ENCODE peak calls at places on chromosomes 7 and 10, in ten cellular contexts. Y, I, A, F, E, P, C, T, O and J are unnamed samples. For H3K27me3, the result is how much of the 10 kb centered on the place peaks cover.

GRCh38 chr10:95303535-95303934 is 12.7 kb upstream of the PDLIM1 start:
- DNase-seq in Y (peak), I (no peak), A (no peak), F (no peak), E (no peak), P (no peak), C (no peak), T (no peak), O (no peak), J (no peak)

GRCh38 chr10:47165711-47166404 is 134.1 kb upstream of the GDF10 start:
- DNase-seq in Y (no peak), I (peak), A (no peak), F (peak), E (peak), P (no peak), C (no peak), T (peak), O (peak), J (peak)

GRCh38 chr10:114933588-114933987 is 4.4 kb upstream of the TRUB1 start:
- DNase-seq in Y (peak), I (no peak), A (no peak), F (no peak), E (no peak), P (no peak), C (no peak), T (no peak), O (no peak), J (peak)

GRCh38 chr7:107186242-107186641 is 17.4 kb downstream of the HBP1 start:
- DNase-seq in Y (peak), I (no peak), A (no peak), F (no peak), E (no peak), P (no peak), C (no peak), T (no peak), O (no peak), J (no peak)

GRCh38 chr10:45464958-45465567 is 91.0 kb downstream of the ALOX5 start:
- DNase-seq in Y (peak), I (peak), A (peak), F (peak), E (peak), P (no peak), C (peak), T (peak), O (peak), J (no peak)

GRCh38 chr7:155490697-155491628 is 33.0 kb downstream of the EN2 start:
- DNase-seq in Y (no peak), I (peak), A (peak), F (peak), E (peak), P (no peak), C (peak), T (no peak), O (no peak), J (no peak)

GRCh38 chr10:69728335-69728861 is 73.3 kb upstream of the COL13A1 start:
- DNase-seq in Y (peak), I (no peak), A (no peak), F (no peak), E (no peak), P (no peak), C (peak), T (no peak), O (no peak), J (no peak)

GRCh38 chr7:17651926-17652385 is 288.3 kb downstream of the SNX13 start:
- DNase-seq in Y (peak), I (no peak), A (no peak), F (peak), E (no peak), P (no peak), C (no peak), T (peak), O (no peak), J (no peak)

GRCh38 chr10:71187600-71187999 is 24.8 kb upstream of the UNC5B start:
- DNase-seq in Y (no peak), I (no peak), A (no peak), F (peak), E (no peak), P (no peak), C (no peak), T (no peak), O (no peak), J (no peak)

GRCh38 chr7:44634839-44635591 is 28.6 kb downstream of the OGDH start:
- DNase-seq in Y (no peak), I (no peak), A (no peak), F (no peak), E (no peak), P (no peak), C (no peak), T (no peak), O (no peak), J (no peak)

GRCh38 chr10:98349508-98349922 is 65.5 kb downstream of the PYROXD2 start:
- DNase-seq in Y (peak), I (no peak), A (no peak), F (peak), E (peak), P (no peak), C (no peak), T (peak), O (no peak), J (no peak)

GRCh38 chr7:46776790-46777189 is 805.1 kb downstream of the TNS3 start:
- DNase-seq in Y (peak), I (no peak), A (no peak), F (no peak), E (no peak), P (no peak), C (no peak), T (no peak), O (no peak), J (no peak)

GRCh38 chr10:77673086-77673485 is 35.5 kb upstream of the KCNMA1 start:
- DNase-seq in Y (peak), I (no peak), A (no peak), F (no peak), E (no peak), P (no peak), C (no peak), T (no peak), O (no peak), J (no peak)

GRCh38 chr10:97977673-97978072 is 52.7 kb downstream of the CRTAC1 start:
- DNase-seq in Y (no peak), I (no peak), A (no peak), F (no peak), E (no peak), P (no peak), C (no peak), T (no peak), O (no peak), J (no peak)

GRCh38 chr7:107025449-107026103 is 18.9 kb upstream of the PRKAR2B start:
- DNase-seq in Y (no peak), I (no peak), A (no peak), F (no peak), E (no peak), P (no peak), C (no peak), T (no peak), O (no peak), J (no peak)

GRCh38 chr10:130360826-130361311 is 224.7 kb downstream of the GLRX3 start:
- DNase-seq in Y (no peak), I (no peak), A (no peak), F (no peak), E (no peak), P (no peak), C (peak), T (no peak), O (no peak), J (no peak)

GRCh38 chr7:110442386-110442837 is 648.5 kb upstream of the LRRN3 start:
- DNase-seq in Y (peak), I (no peak), A (peak), F (no peak), E (no peak), P (no peak), C (peak), T (no peak), O (no peak), J (no peak)

GRCh38 chr10:80186364-80187012 is 18.8 kb downstream of the ANXA11 start:
- DNase-seq in Y (no peak), I (no peak), A (no peak), F (no peak), E (peak), P (no peak), C (no peak), T (no peak), O (no peak), J (no peak)

GRCh38 chr10:89173075-89173474 is 34.0 kb downstream of the CH25H start:
- DNase-seq in Y (no peak), I (no peak), A (no peak), F (no peak), E (no peak), P (no peak), C (no peak), T (no peak), O (no peak), J (no peak)

GRCh38 chr10:57880441-57881301 is 387.0 kb downstream of the IPMK start:
- DNase-seq in Y (peak), I (no peak), A (no peak), F (no peak), E (no peak), P (no peak), C (no peak), T (no peak), O (no peak), J (no peak)

GRCh38 chr10:17586741-17587720 is 30.1 kb downstream of the HACD1 start:
- DNase-seq in Y (peak), I (no peak), A (no peak), F (no peak), E (no peak), P (no peak), C (no peak), T (no peak), O (no peak), J (no peak)

GRCh38 chr7:112481833-112482669 is 1.3 kb downstream of the LSMEM1 start:
- DNase-seq in Y (peak), I (no peak), A (no peak), F (no peak), E (peak), P (peak), C (no peak), T (no peak), O (no peak), J (no peak)

GRCh38 chr7:44541876-44542610 is 913 bp upstream of the NPC1L1 start:
- DNase-seq in Y (no peak), I (peak), A (no peak), F (no peak), E (no peak), P (no peak), C (peak), T (no peak), O (no peak), J (no peak)

GRCh38 chr7:139330333-139331030 is 10.7 kb upstream of the FMC1 start:
- DNase-seq in Y (no peak), I (no peak), A (no peak), F (no peak), E (no peak), P (no peak), C (no peak), T (no peak), O (no peak), J (no peak)

GRCh38 chr7:17304926-17305325 is 6.5 kb downstream of the AHR start:
- DNase-seq in Y (peak), I (no peak), A (no peak), F (no peak), E (no peak), P (no peak), C (no peak), T (peak), O (no peak), J (no peak)

GRCh38 chr10:36602374-36602773 is 523.0 kb upstream of the ANKRD30A start:
- DNase-seq in Y (peak), I (no peak), A (no peak), F (no peak), E (no peak), P (no peak), C (no peak), T (peak), O (no peak), J (no peak)

GRCh38 chr10:124612611-124613498 is 131.3 kb downstream of the FAM53B start:
- DNase-seq in Y (no peak), I (no peak), A (peak), F (no peak), E (peak), P (peak), C (peak), T (no peak), O (no peak), J (no peak)

GRCh38 chr10:83037653-83038052 is 1101.7 kb upstream of the GHITM start:
- DNase-seq in Y (no peak), I (no peak), A (no peak), F (no peak), E (no peak), P (no peak), C (no peak), T (no peak), O (no peak), J (no peak)

GRCh38 chr10:87723500-87723899 is 63.8 kb downstream of the PAPSS2 start:
- DNase-seq in Y (peak), I (no peak), A (no peak), F (no peak), E (no peak), P (no peak), C (no peak), T (no peak), O (no peak), J (no peak)

GRCh38 chr10:28418069-28418468 is 114.8 kb upstream of the WAC start:
- DNase-seq in Y (no peak), I (no peak), A (no peak), F (no peak), E (no peak), P (no peak), C (no peak), T (no peak), O (no peak), J (no peak)

GRCh38 chr10:4246881-4247358 is 461.9 kb upstream of the KLF6 start:
- DNase-seq in Y (peak), I (no peak), A (no peak), F (no peak), E (no peak), P (no peak), C (no peak), T (peak), O (no peak), J (no peak)

GRCh38 chr10:4243651-4244050 is 458.6 kb upstream of the KLF6 start:
- DNase-seq in Y (peak), I (no peak), A (no peak), F (peak), E (no peak), P (peak), C (no peak), T (peak), O (no peak), J (no peak)

GRCh38 chr10:4250497-4250887 is 465.5 kb upstream of the KLF6 start:
- DNase-seq in Y (no peak), I (no peak), A (no peak), F (no peak), E (no peak), P (no peak), C (no peak), T (no peak), O (no peak), J (no peak)

GRCh38 chr10:4249841-4250496 is 465.0 kb upstream of the KLF6 start:
- DNase-seq in Y (peak), I (no peak), A (no peak), F (no peak), E (no peak), P (no peak), C (no peak), T (no peak), O (no peak), J (no peak)

DNA sequence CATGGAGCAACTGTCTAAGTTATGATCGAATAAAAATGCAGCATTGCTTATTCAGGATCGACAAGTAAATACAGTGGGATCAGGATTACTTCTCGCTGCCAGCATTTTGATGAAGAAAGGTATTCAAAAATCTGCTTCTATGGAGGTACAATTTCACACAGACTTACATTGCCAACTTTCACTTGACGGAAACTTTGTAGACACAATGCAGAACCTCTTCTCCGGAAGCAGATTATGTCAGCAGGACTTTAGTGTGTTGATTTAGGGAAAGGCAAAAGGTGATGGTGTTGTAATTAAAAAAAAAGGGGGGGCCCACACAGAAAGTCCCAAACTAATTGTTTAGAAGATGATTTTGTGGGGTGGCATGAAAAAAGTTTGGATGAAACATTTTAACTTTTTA is 462.4 kb upstream of the KLF6 start:
- DNase-seq in Y (no peak), I (no peak), A (no peak), F (no peak), E (no peak), P (no peak), C (no peak), T (no peak), O (no peak), J (no peak)
- H3K27me3 ChIP-seq in Y (under half), I (under half), A (under half), F (under half), E (under half), P (under half), C (under half), T (under half), O (under half), J (under half)

DNA sequence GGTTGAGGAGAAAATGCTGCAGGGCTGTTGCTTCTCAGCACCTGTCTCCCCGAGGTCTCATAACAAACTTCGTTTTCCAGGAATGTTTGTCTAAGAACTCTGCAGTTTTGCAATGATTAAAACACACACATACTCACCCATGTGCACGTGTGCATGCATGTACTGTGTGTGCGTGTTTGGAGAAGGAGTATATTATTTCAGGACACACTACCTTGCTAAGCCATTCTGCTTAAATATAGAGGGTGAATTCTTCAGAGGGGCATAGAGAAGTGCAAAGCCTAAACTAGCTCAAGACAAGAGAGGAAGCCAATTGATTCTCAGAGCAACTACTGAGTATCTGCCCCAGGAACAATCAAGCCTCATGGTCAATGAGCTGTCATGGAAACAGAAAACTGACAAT is 298.4 kb upstream of the MGMT start:
- DNase-seq in Y (no peak), I (no peak), A (no peak), F (no peak), E (no peak), P (no peak), C (no peak), T (no peak), O (no peak), J (peak)
- TF ChIP-seq CTCF in Y (no peak), I (no peak), A (no peak), F (no peak), E (no peak), P (no peak), C (no peak), T (no peak), O (no peak), J (no peak)

DNA sequence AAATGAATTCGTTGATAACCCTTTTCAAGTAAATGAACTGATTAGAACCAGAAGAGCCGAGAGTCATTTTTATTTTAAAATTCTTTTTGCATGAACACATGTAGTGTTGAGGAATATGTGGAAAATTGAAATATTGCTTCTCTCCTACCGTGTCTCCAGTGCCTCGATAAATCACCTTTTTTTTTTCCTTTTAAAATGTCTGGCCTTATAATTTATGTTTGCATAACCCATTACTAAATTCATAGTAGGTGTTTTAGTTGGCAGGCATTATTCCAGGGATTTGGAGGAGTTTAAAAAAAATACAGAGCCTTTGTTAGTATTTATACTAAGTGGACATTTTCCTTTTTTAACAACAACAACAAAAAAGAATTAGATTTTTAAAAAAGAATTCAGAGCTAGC is 115.6 kb downstream of the CUX1 start:
- DNase-seq in Y (no peak), I (no peak), A (no peak), F (no peak), E (no peak), P (no peak), C (no peak), T (no peak), O (no peak), J (no peak)
- H3K27ac ChIP-seq in Y (no peak), I (no peak), A (no peak), F (no peak), E (peak), P (peak), C (no peak), T (no peak), O (no peak), J (no peak)

GRCh38 chr10:49324711-49325110 is 25.7 kb downstream of the C10orf71 start:
- DNase-seq in Y (peak), I (no peak), A (peak), F (no peak), E (no peak), P (no peak), C (peak), T (no peak), O (no peak), J (peak)
- H3K27me3 ChIP-seq in Y (half or more), I (under half), A (under half), F (under half), E (under half), P (under half), C (under half), T (under half), O (under half), J (under half)

GRCh38 chr7:4472739-4473138 is 209.4 kb upstream of the FOXK1 start:
- DNase-seq in Y (no peak), I (no peak), A (peak), F (no peak), E (no peak), P (no peak), C (no peak), T (no peak), O (no peak), J (no peak)
- TF ChIP-seq CTCF in Y (no peak), I (no peak), A (peak), F (no peak), E (no peak), P (no peak), C (no peak), T (no peak), O (no peak), J (no peak)

DNA sequence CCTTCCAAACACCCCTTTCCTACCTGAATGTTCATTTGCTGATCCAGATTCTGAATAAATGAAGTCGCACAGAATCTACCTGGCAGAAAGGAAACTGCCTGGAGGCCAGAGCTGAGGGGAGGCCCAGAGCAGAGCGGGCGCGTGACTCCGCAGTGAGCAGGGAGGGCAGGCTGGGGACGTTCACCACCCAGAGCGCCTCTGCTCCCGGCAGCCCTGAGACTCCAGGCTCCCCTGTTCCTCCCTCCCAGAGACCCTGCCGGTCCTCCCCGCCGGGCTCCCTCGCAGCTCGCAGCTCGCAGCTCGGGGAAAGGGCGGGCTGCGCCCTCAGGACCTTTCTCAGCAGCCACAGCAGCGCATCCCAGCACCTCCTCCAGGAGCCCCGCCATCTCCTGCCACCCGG is 176.7 kb upstream of the ZNF32 start:
- DNase-seq in Y (no peak), I (no peak), A (no peak), F (no peak), E (no peak), P (no peak), C (no peak), T (no peak), O (no peak), J (no peak)
- H3K27ac ChIP-seq in Y (no peak), I (peak), A (no peak), F (peak), E (peak), P (peak), C (no peak), T (no peak), O (no peak), J (peak)